ENCODE peak calls at places on chromosomes 1 and 21, in four cellular contexts. One of them, this sample, is unnamed.

GRCh38 chr1:222704260-222704659 is 8.0 kb downstream of the AIDA start:
- DNase-seq in A549: no peak
- DNase-seq in brain microvascular endothelial cell: no peak
- DNase-seq in PC-3: no peak
- DNase-seq in this sample: no peak

GRCh38 chr1:37752583-37753471 is 12.1 kb downstream of the EPHA10 start:
- DNase-seq in A549: no peak
- DNase-seq in brain microvascular endothelial cell: peak
- DNase-seq in PC-3: peak
- DNase-seq in this sample: peak

GRCh38 chr1:93700532-93701469 is 19.2 kb upstream of the BCAR3 start:
- DNase-seq in A549: no peak
- DNase-seq in brain microvascular endothelial cell: no peak
- DNase-seq in PC-3: no peak
- DNase-seq in this sample: no peak

GRCh38 chr1:10200620-10201019 is 9.8 kb upstream of the KIF1B start:
- DNase-seq in A549: no peak
- DNase-seq in brain microvascular endothelial cell: no peak
- DNase-seq in PC-3: no peak
- DNase-seq in this sample: no peak

GRCh38 chr1:31663622-31664452 is 19.2 kb upstream of the PEF1 start:
- DNase-seq in A549: peak
- DNase-seq in brain microvascular endothelial cell: peak
- DNase-seq in PC-3: peak
- DNase-seq in this sample: peak

GRCh38 chr1:89022167-89022959 is at the start of gene GBP3:
- DNase-seq in A549: no peak
- DNase-seq in brain microvascular endothelial cell: peak
- DNase-seq in PC-3: peak
- DNase-seq in this sample: no peak

GRCh38 chr1:15257309-15257708 is 10.3 kb downstream of the FHAD1 start:
- DNase-seq in A549: no peak
- DNase-seq in brain microvascular endothelial cell: no peak
- DNase-seq in PC-3: no peak
- DNase-seq in this sample: no peak

GRCh38 chr1:8078176-8078671 is 52.1 kb upstream of the ERRFI1 start:
- DNase-seq in A549: peak
- DNase-seq in brain microvascular endothelial cell: peak
- DNase-seq in PC-3: peak
- DNase-seq in this sample: peak

GRCh38 chr1:109918077-109918606 is 7.5 kb downstream of the CSF1 start:
- DNase-seq in A549: no peak
- DNase-seq in brain microvascular endothelial cell: no peak
- DNase-seq in PC-3: no peak
- DNase-seq in this sample: peak

GRCh38 chr1:95117207-95118018 is at the start of gene TLCD4:
- DNase-seq in A549: peak
- DNase-seq in brain microvascular endothelial cell: no peak
- DNase-seq in PC-3: peak
- DNase-seq in this sample: peak

GRCh38 chr1:111516008-111516535 is 12.6 kb upstream of the ADORA3 start:
- DNase-seq in A549: no peak
- DNase-seq in brain microvascular endothelial cell: peak
- DNase-seq in PC-3: no peak
- DNase-seq in this sample: peak

GRCh38 chr1:16260814-16261213 is 23.8 kb upstream of the CPLANE2 start:
- DNase-seq in A549: no peak
- DNase-seq in brain microvascular endothelial cell: no peak
- DNase-seq in PC-3: peak
- DNase-seq in this sample: no peak

GRCh38 chr1:178094752-178095645 is 1.1 kb downstream of the RASAL2 start:
- DNase-seq in A549: no peak
- DNase-seq in brain microvascular endothelial cell: peak
- DNase-seq in PC-3: peak
- DNase-seq in this sample: no peak

GRCh38 chr21:45042664-45043161 is 31.7 kb upstream of the ADARB1 start:
- DNase-seq in A549: no peak
- DNase-seq in brain microvascular endothelial cell: no peak
- DNase-seq in PC-3: no peak
- DNase-seq in this sample: no peak

GRCh38 chr1:31401241-31401640 is 11.8 kb upstream of the SERINC2 start:
- DNase-seq in A549: no peak
- DNase-seq in brain microvascular endothelial cell: no peak
- DNase-seq in PC-3: no peak
- DNase-seq in this sample: no peak

GRCh38 chr1:47656719-47657685 is 219.2 kb downstream of the FOXD2 start:
- DNase-seq in A549: no peak
- DNase-seq in brain microvascular endothelial cell: peak
- DNase-seq in PC-3: no peak
- DNase-seq in this sample: peak

GRCh38 chr1:79899914-79900313 is 893.4 kb upstream of the ADGRL4 start:
- DNase-seq in A549: no peak
- DNase-seq in brain microvascular endothelial cell: peak
- DNase-seq in PC-3: peak
- DNase-seq in this sample: no peak

GRCh38 chr1:65235867-65236805 is 73.2 kb upstream of the DNAJC6 start:
- DNase-seq in A549: peak
- DNase-seq in brain microvascular endothelial cell: no peak
- DNase-seq in PC-3: peak
- DNase-seq in this sample: no peak

GRCh38 chr1:209030454-209031167 is 552.9 kb upstream of the CAMK1G start:
- DNase-seq in A549: no peak
- DNase-seq in brain microvascular endothelial cell: no peak
- DNase-seq in PC-3: no peak
- DNase-seq in this sample: no peak

GRCh38 chr1:29126198-29126597 is 2.5 kb upstream of the TMEM200B start:
- DNase-seq in A549: no peak
- DNase-seq in brain microvascular endothelial cell: no peak
- DNase-seq in PC-3: no peak
- DNase-seq in this sample: no peak

GRCh38 chr1:88058205-88058604 is 625.9 kb upstream of the PKN2 start:
- DNase-seq in A549: no peak
- DNase-seq in brain microvascular endothelial cell: no peak
- DNase-seq in PC-3: no peak
- DNase-seq in this sample: no peak

GRCh38 chr1:64941466-64942117 is 24.8 kb downstream of the JAK1 start:
- DNase-seq in A549: no peak
- DNase-seq in brain microvascular endothelial cell: no peak
- DNase-seq in PC-3: no peak
- DNase-seq in this sample: no peak

GRCh38 chr1:23559985-23560755 is 869 bp upstream of the ID3 start:
- DNase-seq in A549: no peak
- DNase-seq in brain microvascular endothelial cell: no peak
- DNase-seq in PC-3: no peak
- DNase-seq in this sample: no peak

GRCh38 chr1:174800221-174800791 is 199.4 kb upstream of the CACYBP start:
- DNase-seq in A549: no peak
- DNase-seq in brain microvascular endothelial cell: peak
- DNase-seq in PC-3: no peak
- DNase-seq in this sample: peak

GRCh38 chr1:53176452-53177344 is 19.9 kb upstream of the CPT2 start:
- DNase-seq in A549: peak
- DNase-seq in brain microvascular endothelial cell: no peak
- DNase-seq in PC-3: peak
- DNase-seq in this sample: no peak

GRCh38 chr1:87325982-87326738 is 2.5 kb upstream of the LMO4 start:
- DNase-seq in A549: peak
- DNase-seq in brain microvascular endothelial cell: peak
- DNase-seq in PC-3: peak
- DNase-seq in this sample: peak

GRCh38 chr1:191857600-191857999 is 300.7 kb upstream of the RGS18 start:
- DNase-seq in A549: no peak
- DNase-seq in brain microvascular endothelial cell: no peak
- DNase-seq in PC-3: no peak
- DNase-seq in this sample: no peak

GRCh38 chr1:221276911-221277310 is 397.7 kb downstream of the HLX start:
- DNase-seq in A549: no peak
- DNase-seq in brain microvascular endothelial cell: no peak
- DNase-seq in PC-3: peak
- DNase-seq in this sample: no peak

GRCh38 chr1:27038020-27038419 is 25.4 kb upstream of the TENT5B start:
- DNase-seq in A549: no peak
- DNase-seq in brain microvascular endothelial cell: no peak
- DNase-seq in PC-3: no peak
- DNase-seq in this sample: no peak

GRCh38 chr1:114524933-114525332 is 13.9 kb upstream of the TRIM33 start:
- DNase-seq in A549: no peak
- DNase-seq in brain microvascular endothelial cell: no peak
- DNase-seq in PC-3: no peak
- DNase-seq in this sample: no peak

GRCh38 chr21:27246741-27247140 is 279.9 kb upstream of the ADAMTS5 start:
- DNase-seq in A549: no peak
- DNase-seq in brain microvascular endothelial cell: peak
- DNase-seq in PC-3: peak
- DNase-seq in this sample: no peak

GRCh38 chr1:163290025-163290610 is 31.6 kb upstream of the NUF2 start:
- DNase-seq in A549: peak
- DNase-seq in brain microvascular endothelial cell: no peak
- DNase-seq in PC-3: peak
- DNase-seq in this sample: peak

GRCh38 chr1:21325231-21325718 is 35.0 kb upstream of the ECE1 start:
- DNase-seq in A549: no peak
- DNase-seq in brain microvascular endothelial cell: no peak
- DNase-seq in PC-3: no peak
- DNase-seq in this sample: peak

GRCh38 chr21:34648739-34649297 is 20.0 kb upstream of the CLIC6 start:
- DNase-seq in A549: no peak
- DNase-seq in brain microvascular endothelial cell: no peak
- DNase-seq in PC-3: no peak
- DNase-seq in this sample: no peak

GRCh38 chr21:32137266-32137665 is 141.6 kb downstream of the MIS18A start:
- DNase-seq in A549: no peak
- DNase-seq in brain microvascular endothelial cell: no peak
- DNase-seq in PC-3: no peak
- DNase-seq in this sample: no peak

GRCh38 chr1:223707270-223708000 is 4.9 kb upstream of the CAPN2 start:
- DNase-seq in A549: peak
- DNase-seq in brain microvascular endothelial cell: peak
- DNase-seq in PC-3: peak
- DNase-seq in this sample: peak
- H3K4me3 ChIP-seq in A549: peak
- H3K4me3 ChIP-seq in brain microvascular endothelial cell: peak
- H3K4me3 ChIP-seq in PC-3: peak
- H3K4me3 ChIP-seq in this sample: no peak

DNA sequence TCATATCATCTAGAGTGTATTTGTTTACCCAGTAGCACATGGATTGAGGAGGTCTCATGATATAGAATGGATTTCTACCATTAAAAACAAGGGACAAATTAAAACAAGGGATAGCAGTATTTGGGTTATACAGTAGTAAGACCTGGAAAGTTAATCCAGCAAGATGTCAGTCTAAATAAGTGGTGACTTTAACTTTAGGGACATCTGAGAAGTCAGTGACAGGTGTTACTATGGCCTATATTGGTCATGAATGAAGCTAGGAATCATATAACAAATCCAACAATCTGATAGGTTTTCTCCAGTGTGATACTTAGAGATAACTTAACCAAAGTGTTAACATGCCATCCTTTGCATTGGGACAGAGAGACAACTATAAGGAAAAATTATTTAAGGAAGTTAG is 42.7 kb upstream of the DHCR24 start:
- DNase-seq in A549: no peak
- DNase-seq in brain microvascular endothelial cell: no peak
- DNase-seq in PC-3: no peak
- DNase-seq in this sample: no peak
- H3K27ac ChIP-seq in A549: no peak
- H3K27ac ChIP-seq in brain microvascular endothelial cell: no peak
- H3K27ac ChIP-seq in PC-3: no peak
- H3K27ac ChIP-seq in this sample: no peak

GRCh38 chr1:164601399-164602141 is 42.6 kb downstream of the PBX1 start:
- DNase-seq in A549: no peak
- DNase-seq in brain microvascular endothelial cell: no peak
- DNase-seq in PC-3: no peak
- DNase-seq in this sample: no peak
- H3K4me3 ChIP-seq in A549: no peak
- H3K4me3 ChIP-seq in brain microvascular endothelial cell: no peak
- H3K4me3 ChIP-seq in PC-3: peak
- H3K4me3 ChIP-seq in this sample: no peak

GRCh38 chr1:165885305-165885694 is 57.9 kb downstream of the UCK2 start:
- DNase-seq in A549: no peak
- DNase-seq in brain microvascular endothelial cell: no peak
- DNase-seq in PC-3: no peak
- DNase-seq in this sample: no peak
- H3K27ac ChIP-seq in A549: no peak
- H3K27ac ChIP-seq in brain microvascular endothelial cell: no peak
- H3K27ac ChIP-seq in PC-3: no peak
- H3K27ac ChIP-seq in this sample: no peak

DNA sequence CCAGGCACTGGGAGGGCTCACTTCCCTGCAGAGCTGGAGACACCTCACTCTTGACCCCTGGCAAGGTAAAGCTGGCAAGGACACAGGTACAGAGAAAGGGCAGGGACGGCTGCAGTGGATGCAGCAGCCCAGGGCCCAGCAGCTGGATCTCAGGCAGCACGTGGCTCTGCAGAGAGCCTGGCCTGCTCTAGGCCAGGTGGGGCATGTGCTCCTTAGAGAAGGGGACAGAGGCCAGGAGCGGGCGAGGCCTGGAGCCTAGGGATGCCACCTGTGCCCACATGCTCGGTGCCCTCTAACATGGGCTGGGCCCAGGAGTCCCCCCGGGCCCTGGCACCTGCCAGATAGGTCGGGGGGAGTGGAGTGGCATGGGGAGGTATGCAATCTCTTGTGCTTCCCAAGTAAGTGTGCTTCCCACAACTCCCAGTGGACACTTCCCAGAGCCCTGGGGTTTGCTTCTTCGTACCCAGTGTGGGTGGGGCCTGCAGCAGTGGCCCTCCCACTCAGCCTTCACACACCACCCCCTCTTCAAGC is 30.0 kb downstream of the WNT3A start:
- DNase-seq in A549: no peak
- DNase-seq in brain microvascular endothelial cell: no peak
- DNase-seq in PC-3: no peak
- DNase-seq in this sample: no peak
- H3K4me3 ChIP-seq in A549: no peak
- H3K4me3 ChIP-seq in brain microvascular endothelial cell: no peak
- H3K4me3 ChIP-seq in PC-3: no peak
- H3K4me3 ChIP-seq in this sample: no peak

GRCh38 chr1:4871373-4871772 is 217.0 kb downstream of the AJAP1 start:
- DNase-seq in A549: no peak
- DNase-seq in brain microvascular endothelial cell: no peak
- DNase-seq in PC-3: no peak
- DNase-seq in this sample: no peak
- H3K27ac ChIP-seq in A549: no peak
- H3K27ac ChIP-seq in brain microvascular endothelial cell: no peak
- H3K27ac ChIP-seq in PC-3: no peak
- H3K27ac ChIP-seq in this sample: no peak

DNA sequence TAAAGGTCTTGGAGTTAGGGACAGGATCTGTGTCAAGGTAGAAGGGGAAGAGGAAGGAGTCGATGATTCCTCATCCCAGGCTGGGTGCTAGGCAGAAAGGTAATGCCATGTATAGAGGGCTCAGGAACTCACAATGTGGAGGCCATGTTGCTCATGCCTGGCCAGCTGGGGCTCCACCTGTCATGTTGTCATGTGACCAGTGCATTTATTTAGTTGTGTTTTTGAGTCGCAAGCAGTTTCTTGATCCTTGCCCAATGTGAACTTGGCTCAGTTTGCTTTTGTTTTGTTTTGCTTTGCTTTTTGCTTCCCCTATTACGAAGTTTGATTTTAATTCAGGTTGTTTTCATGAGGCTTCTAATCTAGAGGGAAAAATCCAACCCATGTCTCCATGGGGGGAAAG is 5.7 kb downstream of the CASQ2 start:
- DNase-seq in A549: no peak
- DNase-seq in brain microvascular endothelial cell: no peak
- DNase-seq in PC-3: no peak
- DNase-seq in this sample: no peak
- H3K4me3 ChIP-seq in A549: no peak
- H3K4me3 ChIP-seq in brain microvascular endothelial cell: no peak
- H3K4me3 ChIP-seq in PC-3: no peak
- H3K4me3 ChIP-seq in this sample: no peak

This sample was measured in adrenal gland.